ENCODE peak calls at places on chromosome 20, in six cellular contexts. C is lower leg skin, H is adrenal gland, D is ovary, P is GM12878, I is IMR-90. O is an unnamed sample.

GRCh38 chr20:39245685-39246311 is 283.7 kb downstream of the DHX35 start:
- DNase-seq in C (peak; percentile 15), H (no peak), D (no peak), P (no peak), I (no peak), O (no peak)

GRCh38 chr20:50312682-50313187 is 122.1 kb downstream of the CEBPB start:
- DNase-seq in C (peak; percentile 95), H (peak; percentile 61), D (peak; percentile 83), P (no peak), I (peak; percentile 93), O (peak; percentile 80)

GRCh38 chr20:4513720-4514119 is 208.0 kb upstream of the PRND start:
- DNase-seq in C (no peak), H (no peak), D (no peak), P (no peak), I (peak; percentile 84), O (no peak)

GRCh38 chr20:49288784-49289696 is 11.2 kb upstream of the ZNFX1 start:
- DNase-seq in C (no peak), H (no peak), D (no peak), P (no peak), I (no peak), O (peak; percentile 48)

GRCh38 chr20:41004561-41005360 is 23.9 kb upstream of the TOP1 start:
- DNase-seq in C (peak; percentile 70), H (peak; percentile 15), D (no peak), P (no peak), I (peak; percentile 44), O (no peak)

GRCh38 chr20:8764289-8764962 is 304.5 kb upstream of the PLCB4 start:
- DNase-seq in C (no peak), H (no peak), D (no peak), P (no peak), I (no peak), O (no peak)

GRCh38 chr20:58019027-58019849 is 209.2 kb downstream of the ANKRD60 start:
- DNase-seq in C (peak; percentile 84), H (no peak), D (no peak), P (no peak), I (peak; percentile 12), O (no peak)

GRCh38 chr20:45345104-45345936 is 2.9 kb downstream of the SDC4 start:
- DNase-seq in C (no peak), H (no peak), D (no peak), P (no peak), I (no peak), O (peak; percentile 94)

GRCh38 chr20:9027626-9028025 is 41.3 kb upstream of the PLCB4 start:
- DNase-seq in C (no peak), H (no peak), D (no peak), P (no peak), I (peak; percentile 52), O (no peak)

GRCh38 chr20:20549699-20550098 is 162.7 kb downstream of the RALGAPA2 start:
- DNase-seq in C (no peak), H (no peak), D (no peak), P (no peak), I (peak; percentile 73), O (no peak)

GRCh38 chr20:56630506-56631317 is 1.6 kb downstream of the TFAP2C start:
- DNase-seq in C (no peak), H (no peak), D (no peak), P (no peak), I (no peak), O (peak; percentile 21)

GRCh38 chr20:41453006-41453950 is 86.7 kb upstream of the EMILIN3 start:
- DNase-seq in C (no peak), H (no peak), D (no peak), P (no peak), I (no peak), O (no peak)

GRCh38 chr20:38141154-38141888 is 23.7 kb downstream of the TGM2 start:
- DNase-seq in C (no peak), H (no peak), D (peak; percentile 29), P (no peak), I (no peak), O (no peak)

GRCh38 chr20:45370571-45371204 is 7.4 kb downstream of the TP53TG5 start:
- DNase-seq in C (no peak), H (no peak), D (no peak), P (no peak), I (no peak), O (no peak)

GRCh38 chr20:32822189-32822588 is 2.4 kb downstream of the MAPRE1 start:
- DNase-seq in C (no peak), H (no peak), D (no peak), P (no peak), I (no peak), O (no peak)

GRCh38 chr20:32823078-32823477 is 3.3 kb downstream of the MAPRE1 start:
- DNase-seq in C (peak; percentile 87), H (peak; percentile 31), D (no peak), P (no peak), I (peak; percentile 82), O (no peak)

GRCh38 chr20:32823737-32824588 is 4.2 kb downstream of the MAPRE1 start:
- DNase-seq in C (no peak), H (no peak), D (no peak), P (no peak), I (peak; percentile 22), O (no peak)

GRCh38 chr20:32820698-32821378 is 1.1 kb downstream of the MAPRE1 start:
- DNase-seq in C (no peak), H (no peak), D (peak; percentile 45), P (no peak), I (no peak), O (peak; percentile 33)

DNA sequence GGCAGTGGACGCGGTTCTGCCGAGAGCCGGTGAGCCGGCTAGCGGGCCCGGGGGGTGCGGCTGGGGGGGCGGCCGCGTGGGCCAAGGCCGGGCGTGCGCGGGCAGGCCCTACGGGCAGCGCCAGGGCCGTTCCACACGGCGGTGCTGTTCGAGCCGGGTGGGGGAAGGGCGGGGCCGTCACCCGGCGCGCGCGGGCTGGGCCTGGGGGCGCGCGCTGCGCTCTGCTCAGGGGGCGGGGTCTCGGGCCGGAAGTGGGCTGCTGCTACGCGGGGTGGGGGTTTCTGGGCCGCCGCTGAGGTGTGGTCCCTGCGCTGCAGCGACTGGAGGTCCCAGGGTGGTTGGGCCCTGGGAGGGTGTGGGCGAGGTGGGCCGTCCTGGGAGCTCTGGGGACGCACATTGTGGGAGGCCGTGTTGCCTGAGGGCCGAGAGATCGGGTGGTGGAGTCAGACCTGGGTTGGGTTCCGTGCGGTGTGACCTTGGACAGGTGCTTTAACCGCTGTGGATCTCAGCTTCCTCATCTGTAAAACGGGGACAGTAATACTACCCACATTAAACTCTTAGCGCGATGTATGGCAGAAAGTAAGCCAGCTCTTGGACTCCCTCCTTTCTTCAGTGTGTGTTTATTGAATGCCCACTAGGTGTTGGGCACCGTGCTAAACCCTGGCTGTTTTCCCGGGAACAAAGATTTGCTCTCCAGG is 395 bp downstream of the MAPRE1 start:
- DNase-seq in C (peak; percentile 90), H (peak; percentile 76), D (peak; percentile 90), P (no peak), I (peak; percentile 40), O (peak; percentile 75)
- TF ChIP-seq CTCF in C (no peak), H (no peak), D (no peak), P (no peak), I (no peak), O (peak; percentile 9)

GRCh38 chr20:44187054-44187762 is at the start of gene JPH2:
- DNase-seq in C (peak; percentile 86), H (peak; percentile 36), D (peak; percentile 57), P (no peak), I (peak; percentile 67), O (peak; percentile 33)
- TF ChIP-seq POLR2A in C (no peak), H (peak; percentile 8), D (no peak), P (no peak), I (no peak), O (no peak)

GRCh38 chr20:888057-888456 is 28.1 kb downstream of the ANGPT4 start:
- DNase-seq in C (peak; percentile 76), H (no peak), D (peak; percentile 44), P (no peak), I (no peak), O (no peak)

GRCh38 chr20:887137-887536 is 29.0 kb downstream of the ANGPT4 start:
- DNase-seq in C (no peak), H (no peak), D (no peak), P (no peak), I (no peak), O (no peak)

GRCh38 chr20:889110-889509 is 27.0 kb downstream of the ANGPT4 start:
- DNase-seq in C (no peak), H (no peak), D (no peak), P (no peak), I (no peak), O (no peak)

GRCh38 chr20:881051-881820 is 34.9 kb downstream of the ANGPT4 start:
- DNase-seq in C (peak; percentile 75), H (no peak), D (no peak), P (peak; percentile 24), I (peak; percentile 31), O (no peak)

DNA sequence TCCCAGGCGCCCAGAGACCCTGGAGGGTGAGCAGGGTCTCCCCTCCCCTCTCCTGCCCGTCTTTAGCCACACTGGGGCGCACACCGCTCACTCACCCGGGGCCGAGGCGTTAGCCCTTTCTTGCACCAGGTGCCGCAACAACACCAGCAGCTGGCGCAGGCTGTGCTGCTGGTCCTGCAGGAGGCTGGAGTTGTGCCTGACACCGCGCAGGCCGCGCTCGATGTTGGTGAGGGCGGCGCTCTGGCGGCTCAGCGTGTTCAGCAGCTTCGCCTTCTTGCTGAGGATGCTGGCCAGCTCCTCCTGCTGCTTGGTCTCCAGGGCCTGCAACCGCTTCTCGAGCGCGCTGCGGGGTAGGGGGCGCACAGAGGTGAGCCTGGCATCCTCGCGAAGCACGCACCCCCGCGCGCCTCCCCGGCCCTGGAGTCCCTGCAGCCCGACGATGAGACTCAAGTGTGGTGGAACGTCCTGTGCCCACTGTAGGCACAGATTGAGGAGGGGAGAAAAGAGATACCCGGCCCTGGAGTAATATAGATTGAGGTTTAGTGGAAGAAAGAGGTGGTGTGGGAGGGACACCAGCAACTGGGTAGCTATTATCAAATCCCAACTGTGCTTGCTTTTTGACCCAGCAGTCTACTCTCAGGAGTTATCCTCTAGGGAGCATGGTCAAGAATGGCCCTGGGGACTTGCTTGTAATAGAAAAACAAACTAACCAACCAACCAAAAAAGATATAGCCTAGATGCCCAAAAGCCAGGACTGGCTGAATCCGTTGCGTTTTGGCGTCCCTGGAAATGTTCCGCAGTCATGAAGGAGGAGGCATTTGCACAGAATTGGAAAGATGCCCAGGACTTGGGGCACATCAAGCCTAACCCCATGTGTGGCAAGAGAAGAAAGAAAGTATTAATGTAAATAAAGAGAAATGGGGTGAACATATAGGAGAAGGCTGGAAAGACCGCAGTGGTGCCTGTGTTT is 30.9 kb downstream of the ANGPT4 start:
- DNase-seq in C (peak; percentile 81), H (peak; percentile 24), D (peak; percentile 90), P (no peak), I (peak; percentile 26), O (peak; percentile 79)
- TF ChIP-seq CTCF in C (no peak), H (peak; percentile 25), D (peak; percentile 69), P (peak; percentile 3), I (no peak), O (no peak)

DNA sequence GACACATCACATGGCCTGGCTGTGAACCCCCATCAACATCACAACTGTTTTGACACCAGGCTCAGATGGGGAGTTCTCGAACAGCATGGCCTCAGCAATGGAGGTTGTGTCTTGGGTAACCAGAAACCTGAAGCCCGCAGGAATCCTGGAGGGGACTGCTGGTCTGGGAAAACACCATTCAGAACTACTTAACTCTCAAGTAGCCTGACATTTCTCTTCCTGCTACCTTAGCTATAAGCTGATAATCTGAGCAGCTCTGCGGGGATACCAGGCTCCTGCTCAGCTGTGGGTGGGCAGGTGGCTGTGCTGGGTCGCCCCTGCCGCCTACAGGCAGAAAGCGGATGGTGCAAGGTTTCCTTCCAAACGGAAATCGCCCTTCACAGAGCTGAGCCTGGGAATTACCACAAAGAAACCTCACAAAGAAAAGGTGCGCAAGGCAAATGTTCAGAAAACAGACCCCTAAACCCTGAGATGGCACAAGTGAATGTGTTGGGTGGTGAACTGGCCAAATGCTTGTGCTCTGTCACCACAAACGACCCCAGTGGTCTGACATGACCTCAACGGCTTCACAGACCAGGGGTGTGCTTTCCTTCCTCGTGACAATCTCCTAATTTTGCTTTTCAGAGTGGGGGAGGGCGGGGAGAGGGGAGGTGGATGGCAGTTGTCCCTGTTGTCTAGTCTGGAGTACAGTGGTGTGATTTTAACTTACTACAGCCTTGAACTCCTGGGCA is 29.5 kb downstream of the SNX5 start:
- DNase-seq in C (no peak), H (peak; percentile 72), D (peak; percentile 79), P (no peak), I (peak; percentile 67), O (peak; percentile 68)
- TF ChIP-seq POLR2A in C (no peak), H (no peak), D (no peak), P (no peak), I (no peak), O (no peak)

O was measured in thyroid gland.